ENCODE peak calls at places on chromosome 3, in nine cellular contexts. T, R, Y, J, N, K, P, F and I are unnamed samples. For H3K9me3, the result is how much of the 10 kb centered on the place peaks cover.

GRCh38 chr3:4856986-4857385 is 122.3 kb upstream of the BHLHE40 start:
- DNase-seq in Y (no peak), F (no peak), R (no peak), T (no peak), K (no peak), P (no peak), J (no peak), N (no peak), I (no peak)

GRCh38 chr3:150968341-150968740 is 4.2 kb downstream of the CLRN1 start:
- DNase-seq in P (no peak), J (no peak), N (no peak), T (no peak), R (no peak), Y (no peak), F (no peak), K (no peak), I (no peak)

GRCh38 chr3:157394361-157394760 is 42.3 kb upstream of the PTX3 start:
- DNase-seq in N (no peak), Y (no peak), J (no peak), R (no peak), K (no peak), P (no peak), T (no peak), F (no peak), I (no peak)

GRCh38 chr3:140942221-140943104 is 827 bp downstream of the SLC25A36 start:
- DNase-seq in T (peak), N (peak), Y (peak), P (peak), R (peak), J (peak), K (peak), F (no peak), I (peak)

GRCh38 chr3:140494970-140495369 is 182.9 kb upstream of the TRIM42 start:
- DNase-seq in R (no peak), J (no peak), K (no peak), T (no peak), Y (no peak), P (no peak), N (no peak), F (no peak), I (no peak)

GRCh38 chr3:121431717-121432517 is 113.9 kb downstream of the POLQ start:
- DNase-seq in N (no peak), P (no peak), J (no peak), K (no peak), F (peak), Y (no peak), T (peak), R (no peak), I (no peak)

GRCh38 chr3:70889162-70890045 is 577.0 kb upstream of the MDFIC2 start:
- DNase-seq in J (no peak), Y (no peak), T (no peak), N (no peak), R (no peak), F (no peak), K (no peak), P (no peak), I (no peak)

GRCh38 chr3:42961633-42962032 is 17.5 kb upstream of the GASK1A start:
- DNase-seq in P (no peak), R (peak), Y (peak), N (no peak), F (no peak), J (peak), T (peak), K (peak), I (peak)

GRCh38 chr3:194097141-194097880 is 38.6 kb upstream of the HES1 start:
- DNase-seq in Y (peak), F (no peak), T (no peak), R (no peak), N (no peak), P (no peak), K (no peak), J (no peak), I (no peak)

GRCh38 chr3:144104146-144104545 is 132.5 kb downstream of the DIPK2A start:
- DNase-seq in Y (no peak), P (no peak), K (no peak), T (no peak), R (no peak), J (no peak), F (no peak), N (no peak), I (no peak)

GRCh38 chr3:152611905-152612304 is 223.0 kb upstream of the P2RY1 start:
- DNase-seq in N (no peak), R (no peak), T (no peak), Y (no peak), J (no peak), F (no peak), P (no peak), K (no peak), I (no peak)

GRCh38 chr3:89405145-89405544 is 297.7 kb downstream of the EPHA3 start:
- DNase-seq in J (no peak), P (no peak), K (no peak), R (no peak), T (no peak), F (no peak), Y (no peak), N (no peak), I (no peak)

GRCh38 chr3:138227650-138228049 is 40.5 kb downstream of the ARMC8 start:
- DNase-seq in R (no peak), Y (no peak), J (no peak), N (no peak), F (no peak), T (no peak), P (no peak), K (no peak), I (no peak)

GRCh38 chr3:167762296-167762695 is 26.8 kb downstream of the SERPINI1 start:
- DNase-seq in N (no peak), P (no peak), J (no peak), T (no peak), K (no peak), R (no peak), Y (no peak), F (no peak), I (no peak)

GRCh38 chr3:143775401-143775970 is 72.8 kb downstream of the SLC9A9 start:
- DNase-seq in Y (no peak), P (no peak), N (no peak), R (peak), T (peak), J (peak), F (no peak), K (no peak), I (no peak)

GRCh38 chr3:10471337-10471721 is 34.1 kb downstream of the ATP2B2 start:
- DNase-seq in Y (no peak), N (no peak), R (no peak), J (no peak), P (no peak), T (no peak), F (no peak), K (no peak), I (no peak)

GRCh38 chr3:99339222-99339621 is 299.2 kb upstream of the COL8A1 start:
- DNase-seq in P (no peak), K (no peak), F (no peak), J (no peak), R (no peak), N (no peak), Y (no peak), T (no peak), I (no peak)

GRCh38 chr3:64802460-64802859 is 114.7 kb upstream of the ADAMTS9 start:
- DNase-seq in T (no peak), F (no peak), P (no peak), K (no peak), N (no peak), R (no peak), Y (no peak), J (no peak), I (no peak)

GRCh38 chr3:100316656-100317069 is 17.9 kb upstream of the NIT2 start:
- DNase-seq in Y (no peak), F (no peak), P (no peak), J (peak), R (peak), N (no peak), T (peak), K (peak), I (no peak)

GRCh38 chr3:175258763-175259162 is 399.6 kb downstream of the NAALADL2 start:
- DNase-seq in F (no peak), P (no peak), R (peak), J (no peak), Y (peak), T (no peak), N (no peak), K (no peak), I (no peak)

GRCh38 chr3:122975163-122975923 is 52.2 kb downstream of the SEMA5B start:
- DNase-seq in R (no peak), F (no peak), K (peak), N (no peak), J (no peak), P (peak), Y (no peak), T (no peak), I (no peak)

GRCh38 chr3:131038326-131038725 is 11.6 kb downstream of the NEK11 start:
- DNase-seq in F (no peak), Y (no peak), J (no peak), N (no peak), P (no peak), R (no peak), K (no peak), T (no peak), I (no peak)

GRCh38 chr3:132317229-132317948 is at the start of gene ACP3:
- DNase-seq in J (no peak), R (peak), T (no peak), P (no peak), N (no peak), Y (peak), K (peak), F (peak), I (peak)

GRCh38 chr3:38354588-38355344 is 8.2 kb downstream of the XYLB start:
- DNase-seq in R (no peak), F (no peak), J (no peak), K (no peak), T (no peak), Y (peak), P (no peak), N (no peak), I (no peak)

GRCh38 chr3:25355034-25355898 is 72.8 kb upstream of the RARB start:
- DNase-seq in Y (no peak), P (no peak), F (no peak), K (no peak), T (no peak), N (no peak), J (no peak), R (no peak), I (no peak)

GRCh38 chr3:188349276-188349962 is 195.5 kb downstream of the LPP start:
- DNase-seq in K (no peak), R (no peak), T (no peak), Y (no peak), J (no peak), F (no peak), N (no peak), P (no peak), I (no peak)

GRCh38 chr3:56291244-56291680 is 177.0 kb downstream of the ERC2 start:
- DNase-seq in T (no peak), Y (no peak), N (no peak), K (no peak), R (no peak), J (no peak), P (no peak), F (no peak), I (peak)

GRCh38 chr3:192884831-192885356 is 32.8 kb downstream of the MB21D2 start:
- DNase-seq in K (no peak), F (no peak), P (no peak), J (no peak), N (no peak), Y (no peak), T (no peak), R (no peak), I (no peak)

GRCh38 chr3:37973250-37974054 is 17.1 kb upstream of the VILL start:
- DNase-seq in K (no peak), F (no peak), P (peak), N (no peak), J (no peak), Y (no peak), T (no peak), R (peak), I (no peak)

GRCh38 chr3:141231923-141232861 is 567 bp downstream of the PXYLP1 start:
- DNase-seq in Y (peak), T (no peak), N (peak), J (peak), P (peak), F (no peak), R (no peak), K (peak), I (no peak)

GRCh38 chr3:87088984-87089841 is 98.3 kb upstream of the VGLL3 start:
- DNase-seq in P (peak), J (no peak), T (no peak), Y (peak), R (peak), N (no peak), F (no peak), K (peak), I (peak)

GRCh38 chr3:45759851-45760250 is 36.5 kb downstream of the SLC6A20 start:
- DNase-seq in K (no peak), R (no peak), Y (no peak), P (no peak), N (peak), T (no peak), F (no peak), J (no peak), I (no peak)

GRCh38 chr3:62480056-62480455 is 106.7 kb upstream of the FEZF2 start:
- DNase-seq in R (no peak), F (no peak), Y (no peak), J (no peak), T (no peak), N (no peak), K (no peak), P (no peak), I (no peak)

GRCh38 chr3:129440648-129441190 is 695 bp downstream of the IFT122 start:
- DNase-seq in Y (no peak), T (no peak), R (no peak), J (no peak), P (no peak), K (no peak), N (no peak), F (no peak), I (no peak)

GRCh38 chr3:190534386-190534785 is 20.5 kb downstream of the IL1RAP start:
- DNase-seq in T (no peak), R (no peak), Y (no peak), J (no peak), N (no peak), P (no peak), K (no peak), F (no peak), I (no peak)

GRCh38 chr3:176510097-176510496 is 687.2 kb downstream of the TBL1XR1 start:
- DNase-seq in R (no peak), K (no peak), P (no peak), Y (no peak), N (no peak), T (no peak), F (no peak), J (no peak), I (no peak)
- H3K9me3 ChIP-seq in R (under half), K (under half), P (under half), Y (under half), N (under half), T (under half), F (under half), J (under half), I (under half)

DNA sequence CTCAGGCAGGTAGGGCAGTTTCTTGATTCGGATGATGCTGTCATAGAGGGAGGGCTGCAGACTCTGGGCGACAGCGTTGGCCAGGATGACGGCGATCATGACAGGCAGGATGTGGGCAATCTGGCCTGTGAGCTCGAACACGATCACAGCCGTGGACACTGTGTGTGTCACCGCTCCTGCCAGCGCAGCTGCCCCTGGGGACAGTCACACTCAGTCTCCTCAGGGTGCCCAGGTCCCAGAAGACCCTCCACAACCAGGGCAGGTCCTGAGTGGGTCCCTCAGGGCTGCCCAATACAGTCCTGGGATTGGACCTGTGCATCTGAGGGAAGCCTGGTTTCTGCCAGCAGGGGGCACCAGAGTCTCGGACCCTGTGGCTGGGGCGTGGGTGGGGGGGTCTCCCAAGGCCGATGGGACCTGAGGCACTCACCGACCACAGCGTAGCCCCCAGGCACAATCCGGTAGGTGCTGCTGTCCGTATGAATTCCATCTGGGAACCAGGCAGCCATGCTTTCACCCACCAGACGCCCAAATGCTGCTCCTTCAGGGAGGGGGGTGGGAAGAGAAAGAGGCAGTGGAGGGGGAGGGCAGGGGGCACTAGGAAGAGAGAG is 7.2 kb downstream of the CLCN2 start:
- DNase-seq in T (peak), R (peak), Y (peak), N (no peak), P (no peak), K (peak), J (peak), F (no peak), I (peak)
- TF ChIP-seq EP300 in T (no peak), R (no peak), Y (no peak), N (no peak), P (no peak), K (no peak), J (no peak), F (no peak), I (no peak)

GRCh38 chr3:72272356-72272755 is 487.4 kb upstream of the PROK2 start:
- DNase-seq in T (no peak), Y (no peak), F (no peak), J (no peak), N (no peak), R (no peak), P (no peak), K (no peak), I (no peak)

GRCh38 chr3:72274511-72275295 is 489.8 kb upstream of the PROK2 start:
- DNase-seq in J (no peak), Y (peak), K (peak), N (no peak), T (no peak), F (no peak), R (peak), P (peak), I (peak)

GRCh38 chr3:72271923-72272322 is 487.0 kb upstream of the PROK2 start:
- DNase-seq in Y (no peak), F (no peak), P (no peak), T (no peak), K (no peak), R (no peak), J (no peak), N (no peak), I (no peak)

GRCh38 chr3:72275296-72275820 is 490.4 kb upstream of the PROK2 start:
- DNase-seq in N (no peak), R (no peak), J (no peak), P (no peak), F (no peak), K (no peak), Y (no peak), T (no peak), I (no peak)

GRCh38 chr3:72273615-72274014 is 488.7 kb upstream of the PROK2 start:
- DNase-seq in Y (no peak), P (no peak), R (no peak), T (no peak), F (no peak), J (no peak), K (no peak), N (no peak), I (no peak)
- H3K27ac ChIP-seq in Y (no peak), P (peak), R (no peak), T (no peak), F (no peak), J (no peak), K (no peak), N (no peak), I (peak)

GRCh38 chr3:172216267-172216666 is 176.9 kb downstream of the FNDC3B start:
- DNase-seq in R (no peak), N (no peak), F (no peak), K (no peak), J (no peak), P (no peak), T (no peak), Y (no peak), I (no peak)
- H3K9me3 ChIP-seq in R (under half), N (under half), F (under half), K (under half), J (under half), P (under half), T (under half), Y (under half), I (under half)

DNA sequence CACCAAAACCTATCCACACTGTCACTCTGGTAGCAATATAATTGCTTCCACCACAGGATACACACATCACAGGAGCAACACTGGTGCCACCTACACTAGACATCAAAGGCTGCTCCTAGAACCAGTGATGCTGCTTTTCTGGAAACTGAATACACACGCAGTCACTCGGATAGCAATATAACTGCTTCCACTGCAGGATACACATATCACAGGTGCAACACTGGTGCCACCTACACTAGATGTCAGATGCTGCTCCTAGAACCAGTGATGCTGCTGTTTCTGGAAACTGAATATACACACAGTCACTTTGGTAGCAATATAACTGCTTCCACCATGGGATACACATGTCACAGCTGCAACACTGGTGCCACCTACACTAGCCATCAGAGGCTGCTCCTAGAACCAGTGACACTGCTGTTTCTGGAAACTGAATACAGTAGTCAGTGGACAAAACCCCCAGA is 6.9 kb upstream of the TNFSF10 start:
- DNase-seq in N (no peak), T (no peak), J (no peak), P (no peak), K (no peak), R (no peak), F (no peak), Y (no peak), I (no peak)
- TF ChIP-seq EP300 in N (no peak), T (no peak), J (no peak), P (no peak), K (no peak), R (no peak), F (no peak), Y (no peak), I (no peak)